ENCODE peak calls at places on chromosomes 11 and 22, in four cellular contexts. V, J, F and N are unnamed samples.

GRCh38 chr11:69499946-69500284 is 18.5 kb downstream of the LINC01488 start:
- DNase-seq in F (no peak), J (no peak), V (no peak), N (no peak)

GRCh38 chr22:35637254-35637653 is 11.0 kb upstream of the APOL6 start:
- DNase-seq in F (no peak), V (no peak), J (no peak), N (no peak)

GRCh38 chr11:76164081-76164480 is 42.2 kb downstream of the WNT11 start:
- DNase-seq in V (no peak), J (no peak), F (no peak), N (no peak)

GRCh38 chr11:35036642-35037041 is 102.3 kb upstream of the CD44 start:
- DNase-seq in F (no peak), V (no peak), J (peak), N (no peak)

GRCh38 chr11:10096987-10097386 is 197.0 kb downstream of the SBF2 start:
- DNase-seq in J (no peak), F (no peak), V (no peak), N (peak)

GRCh38 chr11:129315781-129316579 is 59.7 kb upstream of the BARX2 start:
- DNase-seq in V (no peak), F (peak), J (no peak), N (peak)

GRCh38 chr11:119316017-119316728 is 757 bp downstream of the MCAM start:
- DNase-seq in J (peak), V (no peak), F (no peak), N (no peak)

GRCh38 chr11:69344570-69345145 is 50.7 kb downstream of the MYEOV start:
- DNase-seq in V (no peak), J (no peak), F (no peak), N (no peak)

GRCh38 chr22:43755452-43755851 is 56.7 kb downstream of the EFCAB6 start:
- DNase-seq in J (no peak), V (no peak), F (no peak), N (no peak)

GRCh38 chr11:8109675-8110074 is 28.7 kb downstream of the TUB start:
- DNase-seq in J (no peak), F (no peak), V (no peak), N (no peak)

GRCh38 chr11:8107642-8108041 is 26.6 kb downstream of the TUB start:
- DNase-seq in V (no peak), F (no peak), J (no peak), N (no peak)

GRCh38 chr11:8108430-8108829 is 27.4 kb downstream of the TUB start:
- DNase-seq in J (no peak), V (no peak), F (no peak), N (no peak)

GRCh38 chr11:8110396-8110795 is 29.4 kb downstream of the TUB start:
- DNase-seq in J (no peak), F (no peak), V (no peak), N (no peak)

DNA sequence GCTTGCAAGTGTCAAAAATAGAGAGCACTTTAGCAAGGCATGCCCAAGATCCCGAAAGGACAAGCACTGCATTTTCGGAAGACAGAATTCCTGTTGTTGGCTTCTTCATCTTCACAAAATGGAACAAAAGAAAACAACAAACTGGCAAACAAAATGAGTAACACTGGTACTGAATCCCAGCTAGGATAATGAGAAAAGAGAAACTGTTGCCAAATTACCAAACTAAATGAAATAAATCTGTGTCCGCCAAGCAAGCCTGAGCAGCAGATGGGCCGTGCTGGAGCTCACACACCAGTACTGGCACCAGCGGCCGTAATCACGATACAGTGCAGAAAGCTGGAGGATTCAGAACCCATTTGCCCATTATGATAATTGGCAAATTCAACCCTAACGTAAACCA is 30.6 kb downstream of the TUB start:
- DNase-seq in F (no peak), J (no peak), V (no peak), N (no peak)
- TF ChIP-seq JUNB in F (no peak), J (no peak), V (no peak), N (no peak)

GRCh38 chr11:72373163-72373562 is 61.2 kb downstream of the CLPB start:
- DNase-seq in J (no peak), V (no peak), F (no peak), N (no peak)
- TF ChIP-seq CREB1 in J (no peak), V (no peak), F (no peak), N (no peak)

DNA sequence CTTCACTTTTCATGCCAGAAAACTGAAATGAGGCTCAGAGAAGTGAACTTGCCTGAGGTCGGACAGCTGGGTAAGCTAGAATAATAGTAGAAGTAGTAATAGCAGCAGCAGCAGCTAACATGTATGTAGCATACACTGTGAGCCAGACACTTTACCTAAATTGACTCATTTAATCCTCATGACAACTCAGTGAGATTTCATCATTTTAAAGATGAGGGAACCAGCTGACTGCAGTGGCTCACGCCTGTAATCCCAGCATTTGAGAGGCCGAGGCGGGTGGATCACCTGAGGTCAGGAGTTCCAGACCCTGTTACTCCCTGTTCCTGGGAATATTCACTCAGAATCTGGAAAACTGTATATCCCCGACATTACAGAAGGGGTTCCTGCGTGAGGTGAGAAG is 154.5 kb downstream of the DBX1 start:
- DNase-seq in F (no peak), V (no peak), J (no peak), N (no peak)
- TF ChIP-seq JUNB in F (no peak), V (no peak), J (no peak), N (no peak)

DNA sequence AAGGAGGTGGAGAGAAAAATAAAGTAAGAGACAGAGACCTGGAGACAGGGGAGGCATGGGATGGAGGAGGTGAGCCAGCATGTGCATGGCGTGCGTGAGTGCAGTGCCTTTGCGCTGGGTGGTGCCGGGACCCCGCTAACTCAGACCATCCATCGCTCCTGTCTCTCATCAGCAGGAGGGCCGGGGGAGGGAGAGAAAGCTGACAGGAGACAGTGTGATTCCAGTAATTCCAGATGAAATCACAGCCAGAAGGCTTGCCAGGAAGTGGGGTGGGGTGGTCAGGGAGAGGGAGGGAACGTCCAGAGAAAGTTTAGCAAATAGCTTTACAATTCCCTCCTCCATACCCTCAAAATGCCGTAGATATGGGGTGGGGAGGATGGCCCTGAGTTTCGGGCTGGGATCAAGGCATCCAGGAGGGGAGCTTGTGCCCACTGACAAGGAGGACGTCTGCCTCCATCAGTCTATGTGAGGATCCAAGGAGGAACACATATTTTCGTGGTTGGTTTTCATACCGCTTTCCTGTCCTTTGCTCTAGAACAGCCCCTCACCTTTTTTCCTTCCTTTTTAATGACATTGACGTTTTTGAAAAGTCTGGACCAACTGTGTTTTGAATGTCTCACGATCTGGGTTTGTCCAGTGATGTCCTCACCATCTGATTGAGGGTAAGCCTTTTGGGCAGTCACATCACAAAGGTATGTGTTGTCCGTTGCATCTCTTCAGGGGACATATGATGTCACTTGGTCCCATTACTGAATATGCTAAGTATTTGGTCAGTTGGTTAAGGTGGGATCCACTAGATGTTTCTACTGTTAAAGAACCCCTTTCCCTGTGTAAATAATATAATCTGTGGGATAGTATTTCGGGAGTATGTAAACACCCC is 567.3 kb downstream of the MIAT start:
- DNase-seq in F (no peak), V (no peak), J (no peak), N (no peak)
- TF ChIP-seq CREB1 in F (no peak), V (no peak), J (no peak), N (no peak)

GRCh38 chr11:103418014-103418413 is 308.8 kb downstream of the DYNC2H1 start:
- DNase-seq in V (no peak), J (no peak), F (no peak), N (no peak)

GRCh38 chr11:103407641-103408040 is 298.4 kb downstream of the DYNC2H1 start:
- DNase-seq in F (no peak), J (no peak), V (no peak), N (no peak)

GRCh38 chr11:103413266-103413888 is 304.2 kb downstream of the DYNC2H1 start:
- DNase-seq in F (no peak), V (no peak), J (no peak), N (no peak)
- TF ChIP-seq JUNB in F (no peak), V (no peak), J (no peak), N (no peak)